ENCODE peak calls at places on chromosome 11, in five cellular contexts. V is neural progenitor cell, E is bronchial epithelial cell, B is GOT3, K is memory B cell. D is an unnamed sample.

GRCh38 chr11:42161886-42162285 is 702.4 kb upstream of the LRRC4C start:
- DNase-seq in V (no peak), E (no peak), B (no peak), K (no peak), D (no peak)

GRCh38 chr11:117807482-117808272 is 10.7 kb upstream of the DSCAML1 start:
- DNase-seq in V (peak; percentile 81), E (peak; percentile 35), B (peak; percentile 5), K (peak; percentile 77), D (no peak)

GRCh38 chr11:123180166-123180565 is 14.9 kb downstream of the CLMP start:
- DNase-seq in V (no peak), E (peak; percentile 42), B (no peak), K (no peak), D (no peak)

GRCh38 chr11:71364176-71364671 is 84.0 kb downstream of the DHCR7 start:
- DNase-seq in V (no peak), E (no peak), B (no peak), K (no peak), D (no peak)

GRCh38 chr11:64725601-64726139 is 2.7 kb upstream of the NRXN2 start:
- DNase-seq in V (peak; percentile 42), E (no peak), B (no peak), K (no peak), D (no peak)

GRCh38 chr11:128726464-128727139 is 32.7 kb downstream of the FLI1 start:
- DNase-seq in V (no peak), E (no peak), B (no peak), K (peak; percentile 64), D (peak; percentile 20)

GRCh38 chr11:94511932-94512781 is at the start of gene C11orf97:
- DNase-seq in V (peak; percentile 90), E (no peak), B (no peak), K (no peak), D (peak; percentile 4)

GRCh38 chr11:68128682-68129327 is 7.6 kb upstream of the CHKA start:
- DNase-seq in V (no peak), E (no peak), B (no peak), K (no peak), D (no peak)

GRCh38 chr11:131584694-131585592 is 214.5 kb downstream of the NTM start:
- DNase-seq in V (peak; percentile 64), E (no peak), B (no peak), K (no peak), D (no peak)

D was measured in gastrocnemius medialis.